ENCODE peak calls at places on chromosomes 6 and 20, in five cellular contexts. X is SK-N-SH, P is psoas muscle, C is heart right ventricle, A is endothelial cell of umbilical vein. K is an unnamed sample.

GRCh38 chr20:6595704-6596103 is 171.8 kb upstream of the BMP2 start:
- DNase-seq in X (no peak), P (no peak), C (no peak), A (peak; percentile 82), K (no peak)

GRCh38 chr20:41116282-41116960 is 20.9 kb upstream of the PLCG1 start:
- DNase-seq in X (no peak), P (no peak), C (no peak), A (no peak), K (no peak)

GRCh38 chr6:45830441-45831139 is 185.1 kb downstream of the CLIC5 start:
- DNase-seq in X (no peak), P (no peak), C (no peak), A (no peak), K (no peak)

GRCh38 chr6:47187883-47188587 is 121.7 kb downstream of the TNFRSF21 start:
- DNase-seq in X (no peak), P (no peak), C (no peak), A (no peak), K (no peak)

GRCh38 chr20:36745234-36745926 is 510 bp downstream of the NDRG3 start:
- DNase-seq in X (no peak), P (peak; percentile 65), C (peak; percentile 10), A (peak; percentile 26), K (peak; percentile 37)

GRCh38 chr20:23302386-23302785 is 48.2 kb upstream of the NXT1 start:
- DNase-seq in X (no peak), P (no peak), C (no peak), A (no peak), K (no peak)

GRCh38 chr20:1062334-1063015 is 55.9 kb upstream of the PSMF1 start:
- DNase-seq in X (no peak), P (no peak), C (no peak), A (no peak), K (no peak)

GRCh38 chr6:129497591-129498555 is 212.1 kb downstream of the ARHGAP18 start:
- DNase-seq in X (no peak), P (no peak), C (no peak), A (no peak), K (no peak)

GRCh38 chr6:109257494-109257893 is 124.8 kb downstream of the CD164 start:
- DNase-seq in X (peak; percentile 26), P (no peak), C (no peak), A (no peak), K (no peak)

GRCh38 chr20:59971428-59971827 is 13.2 kb downstream of the CDH26 start:
- DNase-seq in X (no peak), P (no peak), C (no peak), A (no peak), K (no peak)

GRCh38 chr20:11783102-11783861 is 134.4 kb upstream of the BTBD3 start:
- DNase-seq in X (no peak), P (no peak), C (no peak), A (no peak), K (no peak)

GRCh38 chr6:32852844-32853540 is 512 bp downstream of the TAP1 start:
- DNase-seq in X (peak; percentile 52), P (peak; percentile 68), C (peak; percentile 34), A (peak; percentile 52), K (peak; percentile 42)

GRCh38 chr20:22339091-22339881 is 245.1 kb downstream of the FOXA2 start:
- DNase-seq in X (peak; percentile 38), P (no peak), C (peak; percentile 44), A (peak; percentile 64), K (no peak)

GRCh38 chr6:9761220-9761619 is 653.7 kb downstream of the TFAP2A start:
- DNase-seq in X (no peak), P (no peak), C (no peak), A (no peak), K (no peak)

GRCh38 chr20:17438436-17439039 is 92.6 kb downstream of the BFSP1 start:
- DNase-seq in X (no peak), P (no peak), C (no peak), A (no peak), K (no peak)

GRCh38 chr6:66179363-66179762 is 472.3 kb upstream of the EYS start:
- DNase-seq in X (no peak), P (no peak), C (no peak), A (no peak), K (no peak)

GRCh38 chr6:106889692-106890091 is 84.8 kb downstream of the CD24 start:
- DNase-seq in X (no peak), P (no peak), C (no peak), A (no peak), K (no peak)

GRCh38 chr20:50838322-50838625 is 43.4 kb downstream of the BCAS4 start:
- DNase-seq in X (no peak), P (no peak), C (no peak), A (no peak), K (no peak)

GRCh38 chr6:50608421-50608820 is 104.9 kb upstream of the TFAP2D start:
- DNase-seq in X (no peak), P (no peak), C (no peak), A (no peak), K (no peak)

GRCh38 chr6:46490425-46491200 is 636 bp downstream of the RCAN2 start:
- DNase-seq in X (peak; percentile 73), P (peak; percentile 65), C (peak; percentile 34), A (no peak), K (peak; percentile 44)

GRCh38 chr6:10403385-10404106 is 11.3 kb downstream of the TFAP2A start:
- DNase-seq in X (no peak), P (no peak), C (no peak), A (no peak), K (no peak)

GRCh38 chr20:57633945-57634491 is 13.8 kb upstream of the ZBP1 start:
- DNase-seq in X (no peak), P (no peak), C (no peak), A (no peak), K (no peak)

GRCh38 chr6:154448448-154449096 is 61.9 kb downstream of the CNKSR3 start:
- DNase-seq in X (peak; percentile 78), P (no peak), C (peak; percentile 60), A (peak; percentile 77), K (no peak)

GRCh38 chr6:144285548-144285797 is 338 bp downstream of the UTRN start:
- DNase-seq in X (peak; percentile 8), P (no peak), C (no peak), A (no peak), K (no peak)

GRCh38 chr6:29627762-29628418 is 5.1 kb downstream of the GABBR1 start:
- DNase-seq in X (peak; percentile 94), P (peak; percentile 80), C (peak; percentile 80), A (peak; percentile 80), K (peak; percentile 79)

GRCh38 chr6:139540276-139540675 is 165.8 kb upstream of the CITED2 start:
- DNase-seq in X (no peak), P (peak; percentile 67), C (no peak), A (peak; percentile 32), K (no peak)

GRCh38 chr6:16286151-16286522 is 47.8 kb downstream of the GMPR start:
- DNase-seq in X (peak; percentile 72), P (no peak), C (peak; percentile 12), A (peak; percentile 19), K (no peak)

DNA sequence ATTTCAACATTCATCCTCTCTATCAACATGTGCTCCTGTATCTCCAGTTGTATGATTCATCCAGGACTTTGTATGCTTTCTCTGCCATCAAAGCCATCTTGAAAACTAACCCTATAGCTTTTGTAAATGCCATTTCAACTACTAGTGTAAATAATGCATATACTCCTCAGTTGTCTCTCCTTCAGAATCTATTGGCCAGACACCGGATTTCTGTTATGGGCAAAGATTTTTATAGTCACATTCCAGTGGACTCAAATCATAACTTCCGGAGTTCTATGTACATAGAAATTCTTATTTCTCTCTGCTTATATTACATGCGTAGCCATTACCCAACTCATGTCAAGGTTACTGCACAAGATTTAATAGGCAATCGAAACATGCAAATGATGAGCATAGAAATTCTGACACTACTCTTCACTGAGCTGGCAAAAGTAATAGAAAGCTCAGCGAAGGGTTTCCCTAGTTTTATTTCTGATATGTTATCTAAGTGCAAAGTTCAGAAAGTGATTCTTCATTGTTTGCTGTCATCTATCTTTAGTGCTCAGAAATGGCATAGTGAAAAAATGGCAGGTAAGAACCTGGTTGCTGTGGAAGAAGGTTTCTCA is 54.8 kb downstream of the PGM3 start:
- DNase-seq in X (no peak), P (no peak), C (no peak), A (no peak), K (no peak)
- H3K27ac ChIP-seq in X (no peak overlapping the region), P (no peak overlapping the region), C (no peak overlapping the region), A (no peak overlapping the region), K (no peak overlapping the region)

GRCh38 chr6:41836022-41836659 is 48.6 kb downstream of the TOMM6 start:
- DNase-seq in X (no peak), P (no peak), C (no peak), A (no peak), K (no peak)

DNA sequence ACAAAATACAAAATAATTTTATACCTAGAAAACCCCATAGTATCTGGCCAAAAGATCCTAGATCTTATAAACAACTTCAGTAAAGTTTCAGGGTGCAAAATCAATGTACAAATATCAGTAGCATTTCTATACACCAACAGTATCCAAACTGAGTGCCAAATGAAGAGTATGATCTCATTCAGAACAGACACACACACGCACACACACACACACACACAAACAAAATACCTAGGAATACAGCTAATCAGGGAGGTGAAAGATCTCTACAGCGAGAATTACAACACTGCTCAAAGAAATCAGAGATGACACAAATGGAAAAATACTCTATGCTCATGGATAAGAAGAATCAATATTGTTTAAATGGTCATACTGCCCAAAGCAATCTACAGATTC is 49.2 kb downstream of the TOMM6 start:
- DNase-seq in X (no peak), P (no peak), C (no peak), A (no peak), K (no peak)
- H3K36me3 ChIP-seq in X (no peaks in the 10 kb centered on the region), P (no peaks in the 10 kb centered on the region), C (no peaks in the 10 kb centered on the region), A (no peaks in the 10 kb centered on the region), K (no peaks in the 10 kb centered on the region)

GRCh38 chr20:46179811-46180326 is 61.8 kb downstream of the CD40 start:
- DNase-seq in X (no peak), P (no peak), C (no peak), A (no peak), K (no peak)
- H3K4me1 ChIP-seq in X (peaks cover 14% of the 10 kb centered on the region), P (no peaks in the 10 kb centered on the region), C (no peaks in the 10 kb centered on the region), A (no peaks in the 10 kb centered on the region), K (no peaks in the 10 kb centered on the region)

DNA sequence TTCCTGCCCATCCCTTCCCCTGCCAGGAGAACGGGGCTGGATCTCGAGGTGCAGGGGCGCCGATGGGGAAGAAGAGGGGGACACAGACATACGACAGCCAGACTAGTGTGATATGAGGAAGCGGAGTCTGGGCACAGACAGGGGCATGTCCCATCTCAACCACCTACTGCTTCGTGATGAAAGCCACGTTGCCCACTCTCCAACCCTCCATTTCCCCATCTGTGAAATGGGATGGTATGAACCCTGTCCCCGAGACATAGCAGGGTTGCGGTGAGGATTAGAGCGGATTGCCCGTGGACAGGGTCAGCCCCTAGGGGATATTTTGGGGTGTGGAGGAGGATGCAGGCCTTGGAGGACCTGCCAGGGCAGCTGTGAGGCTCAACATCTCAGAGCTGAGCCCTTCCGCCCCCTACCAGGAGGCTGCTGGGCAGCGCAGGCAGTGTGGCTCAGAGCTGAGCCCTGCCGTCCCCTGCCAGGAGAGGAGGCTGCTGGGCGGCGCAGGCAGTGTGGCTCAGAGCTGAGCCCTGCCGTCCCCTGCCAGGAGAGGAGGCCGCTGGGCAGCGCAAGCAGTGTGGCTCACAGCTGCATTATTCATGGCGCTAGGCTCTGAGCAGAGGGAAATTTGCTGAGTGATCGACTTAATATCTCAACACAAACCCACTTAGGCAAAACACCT is 71.7 kb downstream of the GRM4 start:
- DNase-seq in X (no peak), P (no peak), C (no peak), A (no peak), K (no peak)
- H3K27ac ChIP-seq in X (no peak overlapping the region), P (no peak overlapping the region), C (no peak overlapping the region), A (no peak overlapping the region), K (no peak overlapping the region)

K was measured in left ventricle myocardium inferior.